ENCODE peak calls at places on chromosomes 3 and 15, in four cellular contexts. X, H, T and A are unnamed samples. For H3K4me1, the result is how much of the 10 kb centered on the place peaks cover.

GRCh38 chr15:82952156-82953081 is at the start of gene HOMER2:
- DNase-seq in T (no peak), X (no peak), H (peak), A (no peak)

GRCh38 chr3:160754371-160754854 is 1.6 kb upstream of the PPM1L start:
- DNase-seq in H (no peak), X (no peak), T (peak), A (no peak)

GRCh38 chr15:29736012-29736744 is 86.1 kb downstream of the TJP1 start:
- DNase-seq in X (no peak), T (no peak), H (no peak), A (no peak)

GRCh38 chr15:56537881-56538280 is 72.9 kb upstream of the MNS1 start:
- DNase-seq in H (no peak), X (no peak), T (no peak), A (no peak)

GRCh38 chr3:134874737-134875413 is 79.8 kb downstream of the EPHB1 start:
- DNase-seq in H (peak), X (no peak), T (no peak), A (no peak)

GRCh38 chr3:43418601-43419272 is 132.4 kb downstream of the SNRK start:
- DNase-seq in X (no peak), H (peak), T (no peak), A (no peak)

GRCh38 chr3:108407858-108408257 is 102.5 kb downstream of the MYH15 start:
- DNase-seq in T (no peak), H (no peak), X (no peak), A (no peak)

GRCh38 chr3:54535619-54536018 is 392.2 kb downstream of the LRTM1 start:
- DNase-seq in T (no peak), X (no peak), H (no peak), A (no peak)

GRCh38 chr15:48282186-48282585 is 49.0 kb upstream of the DUT start:
- DNase-seq in H (no peak), T (no peak), X (no peak), A (no peak)

GRCh38 chr3:185153170-185153733 is 392 bp upstream of the C3orf70 start:
- DNase-seq in T (no peak), X (no peak), H (no peak), A (no peak)

GRCh38 chr3:97872209-97873042 is 50.6 kb downstream of the CRYBG3 start:
- DNase-seq in X (no peak), H (no peak), T (no peak), A (no peak)

GRCh38 chr3:48634661-48635221 is 520 bp downstream of the SLC26A6 start:
- DNase-seq in T (peak), H (peak), X (no peak), A (no peak)

GRCh38 chr15:86550075-86550474 is 470.4 kb downstream of the AGBL1 start:
- DNase-seq in T (no peak), X (no peak), H (no peak), A (no peak)

GRCh38 chr15:90336705-90337141 is 15.4 kb upstream of the ZNF774 start:
- DNase-seq in H (no peak), T (no peak), X (no peak), A (no peak)

GRCh38 chr15:31197497-31198414 is 96.2 kb upstream of the TRPM1 start:
- DNase-seq in X (no peak), H (peak), T (peak), A (no peak)

GRCh38 chr15:63923993-63924950 is 90.5 kb upstream of the HERC1 start:
- DNase-seq in H (no peak), T (no peak), X (no peak), A (no peak)

GRCh38 chr15:59313703-59314332 is 58.9 kb downstream of the MYO1E start:
- DNase-seq in H (peak), X (no peak), T (no peak), A (no peak)

GRCh38 chr3:98013428-98014349 is 21.4 kb downstream of the GABRR3 start:
- DNase-seq in H (no peak), X (no peak), T (no peak), A (no peak)

GRCh38 chr3:86938305-86938704 is 52.6 kb downstream of the VGLL3 start:
- DNase-seq in H (no peak), T (no peak), X (no peak), A (no peak)

GRCh38 chr3:135868801-135869200 is 96.7 kb upstream of the PPP2R3A start:
- DNase-seq in H (no peak), X (no peak), T (no peak), A (no peak)

GRCh38 chr3:134364936-134365765 is 9.1 kb downstream of the AMOTL2 start:
- DNase-seq in X (no peak), H (no peak), T (no peak), A (no peak)

GRCh38 chr3:193190387-193190786 is 50.6 kb upstream of the PLAAT1 start:
- DNase-seq in X (peak), T (peak), H (peak), A (no peak)

GRCh38 chr3:118075873-118076272 is 958.8 kb downstream of the IGSF11 start:
- DNase-seq in T (no peak), H (no peak), X (no peak), A (no peak)

GRCh38 chr3:129650256-129650872 is 43.9 kb upstream of the PLXND1 start:
- DNase-seq in H (peak), T (peak), X (peak), A (peak)

GRCh38 chr3:100650651-100651611 is 41.5 kb downstream of the ADGRG7 start:
- DNase-seq in X (no peak), H (no peak), T (peak), A (no peak)

GRCh38 chr15:89630974-89631901 is 24.0 kb downstream of the KIF7 start:
- DNase-seq in X (no peak), T (peak), H (no peak), A (no peak)

GRCh38 chr15:45603881-45604280 is 16.7 kb downstream of the BLOC1S6 start:
- DNase-seq in X (no peak), H (no peak), T (no peak), A (no peak)

GRCh38 chr3:179672918-179673317 is 20.1 kb downstream of the USP13 start:
- DNase-seq in H (no peak), T (no peak), X (no peak), A (no peak)

GRCh38 chr3:14352002-14352627 is 50.3 kb upstream of the SLC6A6 start:
- DNase-seq in H (peak), X (peak), T (peak), A (no peak)

GRCh38 chr3:119690043-119690656 is 12.7 kb upstream of the CFAP91 start:
- DNase-seq in X (no peak), T (peak), H (peak), A (no peak)

GRCh38 chr3:178129109-178129508 is 407.1 kb upstream of the KCNMB2 start:
- DNase-seq in T (no peak), X (no peak), H (no peak), A (no peak)

GRCh38 chr3:176814252-176814651 is 383.0 kb downstream of the TBL1XR1 start:
- DNase-seq in X (peak), H (peak), T (peak), A (peak)

DNA sequence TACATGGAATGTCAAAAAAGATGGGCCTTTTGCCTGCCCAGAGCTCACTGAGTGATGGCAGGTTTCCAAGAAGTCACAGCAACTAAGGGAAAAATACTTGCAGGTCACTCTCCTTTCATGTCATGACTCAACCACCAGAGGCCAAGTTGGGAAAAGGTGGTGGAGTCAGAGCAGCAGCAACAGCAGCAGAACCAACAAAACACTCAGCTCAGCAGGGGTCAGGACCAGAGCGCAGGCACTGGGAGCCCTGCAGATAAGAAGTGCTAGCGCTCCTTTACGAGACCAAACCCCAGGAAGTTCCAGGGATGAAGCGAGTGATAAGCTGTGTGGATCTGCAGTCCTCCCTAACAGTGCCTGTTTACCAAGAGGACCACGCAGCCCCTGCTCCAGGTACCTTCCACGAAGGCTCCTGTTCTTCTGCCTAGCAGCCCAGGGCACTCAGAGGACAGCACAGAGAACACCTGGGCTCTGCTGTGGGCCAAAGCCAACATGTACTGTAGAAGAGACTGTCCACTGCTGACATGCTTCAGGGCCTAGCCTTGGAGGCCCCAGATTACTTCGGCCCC is 26.0 kb downstream of the POC1A start:
- DNase-seq in H (peak), T (peak), X (peak), A (peak)
- TF ChIP-seq TCF7L2 in H (no peak), T (no peak), X (peak), A (peak)

GRCh38 chr3:188389711-188390346 is 235.9 kb downstream of the LPP start:
- DNase-seq in T (no peak), H (no peak), X (no peak), A (no peak)

GRCh38 chr3:188390775-188391443 is 237.0 kb downstream of the LPP start:
- DNase-seq in X (no peak), H (peak), T (no peak), A (no peak)

GRCh38 chr3:188387921-188388320 is 234.0 kb downstream of the LPP start:
- DNase-seq in X (no peak), T (no peak), H (no peak), A (no peak)

GRCh38 chr3:188391597-188391996 is 237.6 kb downstream of the LPP start:
- DNase-seq in H (no peak), T (no peak), X (no peak), A (no peak)

GRCh38 chr3:188390347-188390718 is 236.4 kb downstream of the LPP start:
- DNase-seq in X (no peak), H (no peak), T (no peak), A (no peak)
- H3K4me3 ChIP-seq in X (no peak), H (no peak), T (no peak), A (no peak)

DNA sequence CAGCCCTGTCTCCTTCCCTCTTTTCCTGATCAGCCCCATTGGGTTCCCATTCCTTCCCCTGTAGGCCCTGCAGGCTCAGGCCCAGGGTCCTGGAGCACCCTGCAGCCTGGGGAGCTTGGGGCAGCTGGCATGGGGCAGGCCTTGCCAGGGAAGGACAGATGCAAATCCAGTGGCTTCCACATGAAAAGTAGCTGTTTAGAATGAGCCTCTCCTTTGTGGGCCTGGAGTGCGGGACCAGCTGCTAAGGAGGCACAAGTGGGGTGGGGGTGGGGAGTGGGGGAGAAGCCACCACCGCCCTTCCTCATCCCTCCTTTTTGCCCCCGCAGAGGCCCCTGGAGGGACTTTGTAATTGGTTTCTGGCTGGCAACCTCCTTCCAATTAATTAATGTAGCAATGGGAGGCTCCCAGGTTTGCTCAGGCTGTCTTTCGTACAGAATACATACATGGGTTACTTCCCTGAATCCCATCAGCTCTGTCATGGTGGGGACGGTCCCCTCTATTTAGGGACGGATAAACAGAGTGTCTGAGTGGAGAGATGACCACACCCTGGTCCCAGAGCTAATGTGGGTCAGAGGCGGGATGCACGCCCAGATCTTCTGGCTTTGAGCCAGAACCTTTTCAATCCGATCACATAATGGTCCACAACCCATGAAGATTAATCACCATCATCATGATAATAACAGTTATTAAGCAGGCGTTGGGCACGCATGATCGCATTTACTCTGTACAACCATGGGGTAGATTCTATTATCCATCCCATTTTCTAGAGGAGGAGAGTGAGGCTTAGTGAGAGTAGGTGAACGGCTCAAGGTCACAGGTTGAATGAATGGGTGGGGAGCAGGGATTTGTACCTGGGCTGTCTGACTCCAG is 6.1 kb downstream of the CORO2B start:
- DNase-seq in T (no peak), H (no peak), X (no peak), A (no peak)
- H3K4me1 ChIP-seq in T (under half), H (half or more), X (half or more), A (under half)

DNA sequence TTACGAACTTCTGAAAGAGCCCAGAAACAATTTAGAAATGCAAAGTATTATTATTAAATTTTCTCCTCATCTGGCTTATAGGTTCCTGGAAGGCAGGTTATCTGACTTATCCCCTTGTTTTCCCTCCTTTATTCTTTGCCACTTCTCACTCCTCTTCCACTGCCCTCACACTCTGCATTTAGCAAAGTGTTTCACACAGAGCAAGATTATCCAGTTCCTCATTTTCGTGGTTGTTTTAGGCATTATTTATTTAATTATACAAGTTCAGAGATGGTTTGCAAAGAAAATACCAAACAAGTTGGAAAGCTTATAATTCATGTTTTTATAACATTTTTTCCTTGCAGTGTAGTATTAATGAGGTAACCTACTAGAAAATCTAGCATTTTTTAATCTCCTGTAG is 544.9 kb downstream of the NSUN3 start:
- DNase-seq in H (no peak), T (no peak), X (no peak), A (no peak)
- TF ChIP-seq TCF7L2 in H (no peak), T (no peak), X (no peak), A (no peak)

GRCh38 chr15:65740148-65740547 is 51.9 kb downstream of the DENND4A start:
- DNase-seq in T (no peak), X (no peak), H (no peak), A (no peak)
- H3K4me3 ChIP-seq in T (no peak), X (no peak), H (no peak), A (no peak)

DNA sequence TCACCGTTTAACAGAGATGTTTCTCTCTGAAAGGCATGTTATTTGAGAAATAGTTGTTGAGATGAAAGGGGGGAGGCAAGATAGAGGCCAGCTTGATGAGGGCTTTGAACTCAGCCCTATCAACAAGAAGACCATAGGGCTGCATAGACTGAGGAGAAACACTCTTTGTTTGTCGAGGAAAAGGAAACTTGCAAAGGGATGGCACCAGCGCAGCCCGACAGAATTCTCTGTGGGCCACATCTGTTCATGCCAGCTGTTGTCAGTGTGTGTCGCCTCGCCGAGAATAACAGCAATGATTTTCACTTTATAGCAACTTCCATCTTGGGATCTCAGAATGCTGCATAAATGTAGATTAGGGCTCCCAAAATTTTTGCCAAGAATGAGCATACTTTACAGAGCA is 478.3 kb upstream of the TPRG1 start:
- DNase-seq in X (no peak), T (no peak), H (no peak), A (no peak)
- H3K4me1 ChIP-seq in X (under half), T (under half), H (under half), A (under half)

GRCh38 chr15:74884428-74885223 is 5.2 kb upstream of the MPI start:
- DNase-seq in X (no peak), T (no peak), H (no peak), A (no peak)
- TF ChIP-seq TCF7L2 in X (no peak), T (no peak), H (no peak), A (no peak)

DNA sequence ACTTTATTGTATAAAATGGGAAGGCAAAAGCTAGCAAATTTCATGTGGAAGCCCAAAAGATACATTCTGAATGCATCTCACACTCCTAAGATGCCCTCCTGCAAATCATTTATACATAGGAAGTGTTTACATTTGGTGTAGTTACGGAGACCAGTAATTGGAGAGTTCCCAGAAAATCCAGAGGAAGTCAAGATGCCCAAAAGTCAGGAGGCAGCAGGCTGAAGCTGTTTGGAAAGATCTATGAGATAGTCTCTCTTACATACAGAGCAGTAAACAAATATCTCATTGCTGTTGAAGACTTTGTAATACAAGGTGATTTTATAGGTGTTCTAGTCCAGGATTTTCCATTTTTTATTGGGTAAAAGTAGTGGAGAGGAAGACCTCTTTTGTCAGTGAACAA is 8.8 kb downstream of the KLHL24 start:
- DNase-seq in H (no peak), T (no peak), X (no peak), A (no peak)
- H3K4me3 ChIP-seq in H (no peak), T (no peak), X (no peak), A (no peak)

DNA sequence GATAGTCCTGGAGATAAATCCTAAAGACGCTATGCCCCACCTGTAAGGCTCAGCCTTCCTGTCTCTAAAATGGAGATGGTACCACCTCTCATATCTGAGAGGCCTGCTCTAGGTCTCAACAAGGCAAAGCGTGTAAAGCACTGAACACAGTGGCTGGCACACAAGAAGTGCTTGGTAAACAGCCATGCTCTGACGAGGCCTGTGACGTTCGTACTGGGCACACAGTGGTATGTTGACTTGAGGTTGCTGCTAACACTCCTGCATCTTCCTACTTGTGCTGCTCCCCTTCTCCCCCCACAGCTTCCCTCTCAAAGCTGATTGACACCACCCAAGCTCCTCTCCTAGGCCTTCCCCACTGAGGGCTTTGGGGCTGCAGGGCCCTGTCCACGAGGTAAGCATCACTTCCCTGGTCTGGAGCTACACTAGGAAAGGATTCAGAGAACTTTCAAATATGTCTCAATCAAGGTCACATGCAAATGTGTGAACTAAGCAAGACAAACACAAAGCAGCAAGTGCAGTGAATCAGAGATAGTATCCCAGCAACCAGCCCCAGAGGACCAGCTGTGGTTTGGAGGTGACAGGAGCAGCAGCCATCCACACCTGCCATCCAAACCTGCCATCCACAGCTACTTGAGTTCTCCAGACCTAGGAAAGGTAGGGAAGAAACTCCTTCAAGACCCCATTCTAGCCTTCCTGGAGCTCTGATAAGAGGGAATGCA is 177.6 kb downstream of the STT3B start:
- DNase-seq in T (no peak), H (no peak), X (no peak), A (no peak)
- H3K4me1 ChIP-seq in T (under half), H (under half), X (under half), A (under half)